ENCODE peak calls at places on chromosomes 1 and 21, in six cellular contexts. N, Z, Y, U, A and X are unnamed samples.

GRCh38 chr1:32363713-32364112 is 1.4 kb downstream of the TSSK3 start:
- DNase-seq in N (no peak), Z (peak; percentile 23), Y (no peak), U (no peak), A (no peak), X (no peak)

GRCh38 chr1:9558946-9559545 is 19.8 kb downstream of the SLC25A33 start:
- DNase-seq in N (no peak), Z (no peak), Y (no peak), U (no peak), A (no peak), X (no peak)

GRCh38 chr1:14955986-14956385 is 197.6 kb upstream of the TMEM51 start:
- DNase-seq in N (no peak), Z (no peak), Y (no peak), U (no peak), A (no peak), X (no peak)

GRCh38 chr1:43566382-43567035 is 35.8 kb downstream of the PTPRF start:
- DNase-seq in N (no peak), Z (no peak), Y (no peak), U (no peak), A (no peak), X (no peak)

GRCh38 chr1:209884665-209885117 is 53.3 kb upstream of the SYT14 start:
- DNase-seq in N (peak; percentile 100), Z (peak; percentile 99), Y (no peak), U (peak; percentile 32), A (peak; percentile 99), X (no peak)

GRCh38 chr1:8816831-8817412 is 518 bp downstream of the RERE start:
- DNase-seq in N (peak; percentile 23), Z (peak; percentile 18), Y (peak; percentile 41), U (peak; percentile 50), A (no peak), X (no peak)

GRCh38 chr1:4854379-4854778 is 200.0 kb downstream of the AJAP1 start:
- DNase-seq in N (no peak), Z (no peak), Y (no peak), U (no peak), A (no peak), X (no peak)

GRCh38 chr1:153678519-153679336 is at the start of gene NPR1:
- DNase-seq in N (no peak), Z (no peak), Y (peak; percentile 55), U (peak; percentile 43), A (no peak), X (no peak)

GRCh38 chr1:115469703-115470476 is 131.8 kb upstream of the NGF start:
- DNase-seq in N (peak; percentile 80), Z (peak; percentile 72), Y (peak; percentile 63), U (peak; percentile 55), A (peak; percentile 55), X (no peak)

GRCh38 chr1:75265792-75266191 is 131.6 kb downstream of the LHX8 start:
- DNase-seq in N (peak; percentile 34), Z (peak; percentile 63), Y (no peak), U (peak; percentile 6), A (peak; percentile 6), X (no peak)

GRCh38 chr1:201655243-201655642 is 116.3 kb downstream of the NAV1 start:
- DNase-seq in N (peak; percentile 83), Z (no peak), Y (peak; percentile 54), U (no peak), A (peak; percentile 92), X (no peak)

GRCh38 chr1:45033356-45033755 is 21.3 kb downstream of the UROD start:
- DNase-seq in N (no peak), Z (no peak), Y (no peak), U (no peak), A (no peak), X (no peak)

GRCh38 chr21:27580276-27580675 is 613.4 kb upstream of the ADAMTS5 start:
- DNase-seq in N (peak; percentile 63), Z (no peak), Y (no peak), U (no peak), A (peak; percentile 66), X (no peak)

DNA sequence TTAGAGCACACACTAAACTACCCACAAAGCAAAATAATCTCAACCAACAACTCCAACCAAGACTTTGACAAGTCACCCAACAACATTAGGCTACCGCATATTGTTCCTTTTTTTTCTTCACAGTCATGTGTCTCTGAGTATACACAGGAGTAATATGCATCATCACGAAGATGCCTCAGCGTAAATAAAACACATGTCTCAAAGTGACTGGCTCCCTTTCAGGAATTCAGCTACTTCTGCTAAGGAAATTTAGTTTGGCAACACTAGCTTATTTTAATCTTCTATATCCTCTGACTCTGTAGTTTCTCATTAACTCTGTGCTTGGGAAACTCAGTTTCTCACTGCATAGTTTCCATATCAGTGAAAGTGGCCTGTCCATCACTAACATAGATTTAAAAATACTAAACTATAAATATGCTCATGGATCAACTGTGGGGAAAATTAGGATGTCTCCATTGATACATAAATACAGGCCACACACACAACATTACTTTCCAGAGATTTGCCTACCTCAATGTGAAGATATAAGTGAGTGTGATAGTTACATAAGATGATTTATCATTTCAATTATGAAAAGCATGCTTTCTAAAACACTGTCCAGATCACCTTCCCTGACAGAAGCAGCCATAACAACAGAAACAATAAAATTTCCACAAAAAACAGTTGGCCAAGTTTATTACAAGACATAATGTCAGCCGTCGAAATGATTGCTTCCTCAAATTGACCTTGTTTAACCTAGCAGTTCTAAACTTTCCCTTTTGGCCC is 113.2 kb downstream of the PTGER3 start:
- DNase-seq in N (no peak), Z (no peak), Y (no peak), U (no peak), A (no peak), X (no peak)
- TF ChIP-seq CTCF in N (no peak), Z (no peak), Y (no peak), U (no peak), A (no peak), X (no peak)

GRCh38 chr1:61182049-61182448 is 99.7 kb downstream of the NFIA start:
- DNase-seq in N (peak; percentile 45), Z (peak; percentile 28), Y (no peak), U (no peak), A (peak; percentile 65), X (no peak)
- TF ChIP-seq CTCF in N (no peak), Z (no peak), Y (no peak), U (no peak), A (no peak), X (no peak)

DNA sequence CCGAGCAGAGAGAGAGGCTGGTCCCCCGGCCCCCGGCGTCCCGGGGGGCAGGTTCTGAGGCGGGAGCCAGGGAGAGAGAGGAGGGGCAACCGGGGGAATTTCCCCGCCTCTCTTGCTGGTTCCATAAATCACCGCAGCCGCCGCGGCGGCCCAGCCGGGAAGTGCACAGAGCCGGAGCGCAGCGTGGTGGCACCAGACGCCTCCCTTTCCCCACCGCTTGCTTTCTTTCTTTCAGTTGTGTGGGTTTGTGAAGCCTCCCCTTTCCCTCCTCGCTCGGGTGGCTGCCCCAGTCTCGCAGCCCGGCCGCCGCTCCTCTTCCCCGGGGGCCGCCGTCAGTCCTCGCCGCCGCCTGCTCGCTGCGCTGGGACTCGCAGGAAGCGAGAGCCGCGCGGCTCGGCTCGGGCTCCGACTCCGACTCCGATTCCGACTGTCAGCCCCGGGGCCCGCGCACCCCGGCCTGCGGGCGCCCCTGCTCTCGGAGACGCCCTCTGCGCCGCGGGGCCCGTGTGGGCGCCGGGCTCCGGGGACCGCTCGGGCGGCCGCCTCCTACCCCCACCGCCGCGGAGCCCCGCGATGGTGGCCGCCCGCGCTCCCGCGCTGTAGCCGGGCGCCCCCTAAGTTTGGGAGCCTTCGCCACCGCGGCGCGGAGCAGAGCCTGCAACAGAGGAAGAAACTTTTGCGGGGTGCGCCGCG is at the start of gene CACHD1:
- DNase-seq in N (peak; percentile 82), Z (peak; percentile 76), Y (peak; percentile 88), U (peak; percentile 71), A (peak; percentile 70), X (peak; percentile 91)
- TF ChIP-seq CTCF in N (peak; percentile 37), Z (peak; percentile 24), Y (no peak), U (no peak), A (peak; percentile 38), X (peak; percentile 78)

GRCh38 chr1:203625623-203626189 is 926 bp upstream of the ATP2B4 start:
- DNase-seq in N (peak; percentile 39), Z (peak; percentile 96), Y (no peak), U (peak; percentile 82), A (no peak), X (no peak)
- TF ChIP-seq CTCF in N (no peak), Z (peak; percentile 28), Y (no peak), U (no peak), A (peak; percentile 21), X (peak; percentile 74)

DNA sequence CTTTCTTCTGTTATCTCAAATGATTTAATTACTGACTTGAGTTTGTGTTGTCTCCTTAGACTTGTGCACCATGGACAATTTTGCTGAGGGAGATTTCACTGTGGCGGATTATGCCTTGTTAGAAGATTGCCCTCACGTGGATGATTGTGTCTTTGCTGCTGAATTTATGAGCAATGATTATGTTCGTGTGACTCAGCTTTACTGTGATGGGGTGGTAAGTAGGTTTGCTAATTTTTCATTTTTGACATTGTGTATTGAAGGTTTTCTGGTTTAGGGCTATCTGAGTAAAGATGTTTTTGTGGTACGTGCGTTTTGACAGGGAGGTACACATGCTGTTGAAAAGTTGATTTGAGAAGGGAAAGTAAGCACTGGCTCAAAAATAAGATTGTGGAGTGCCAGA is 14.1 kb downstream of the TTC3 start:
- DNase-seq in N (peak; percentile 71), Z (peak; percentile 69), Y (no peak), U (peak; percentile 54), A (peak; percentile 82), X (no peak)
- TF ChIP-seq CTCF in N (peak; percentile 25), Z (peak; percentile 28), Y (no peak), U (no peak), A (peak; percentile 68), X (peak; percentile 76)

GRCh38 chr1:155255243-155256100 is at the start of gene ENTREP3:
- DNase-seq in N (peak; percentile 78), Z (peak; percentile 81), Y (peak; percentile 94), U (peak; percentile 91), A (peak; percentile 78), X (peak; percentile 97)
- TF ChIP-seq CTCF in N (no peak), Z (no peak), Y (peak; percentile 32), U (no peak), A (no peak), X (peak; percentile 22)